ENCODE peak calls at places on chromosomes 1 and 21, in four cellular contexts. G is esophagus muscularis mucosa, S is progenitor cell of endocrine pancreas, H is mesothelial cell of epicardium. L is an unnamed sample.

GRCh38 chr1:51330331-51331201 is at the start of gene TTC39A:
- DNase-seq in G (no peak), H (no peak), S (no peak), L (no peak)

GRCh38 chr1:17874231-17874630 is 119.1 kb downstream of the ACTL8 start:
- DNase-seq in G (no peak), H (no peak), S (no peak), L (no peak)

GRCh38 chr1:247291835-247292561 is 36.1 kb downstream of the VN1R5 start:
- DNase-seq in S (no peak), G (no peak), H (no peak), L (no peak)

GRCh38 chr1:171486048-171486519 is 754 bp downstream of the PRRC2C start:
- DNase-seq in S (no peak), H (no peak), G (no peak), L (no peak)

GRCh38 chr1:156959414-156959813 is 39.0 kb downstream of the LRRC71 start:
- DNase-seq in G (no peak), S (no peak), H (no peak), L (no peak)

GRCh38 chr1:192401832-192402231 is 85.0 kb downstream of the RGS21 start:
- DNase-seq in S (no peak), G (no peak), H (no peak), L (no peak)

GRCh38 chr1:93353286-93353685 is 7.6 kb downstream of the DR1 start:
- DNase-seq in S (no peak), G (no peak), H (no peak), L (no peak)

GRCh38 chr1:228018961-228019721 is 12.3 kb downstream of the WNT3A start:
- DNase-seq in S (no peak), H (no peak), G (no peak), L (no peak)

GRCh38 chr1:56577859-56578663 is 1.3 kb downstream of the PLPP3 start:
- DNase-seq in H (peak; percentile 68), S (peak; percentile 55), G (no peak), L (peak; percentile 55)

GRCh38 chr1:167631987-167632680 is 2.1 kb downstream of the RCSD1 start:
- DNase-seq in G (no peak), H (no peak), S (no peak), L (no peak)

GRCh38 chr1:201769966-201770365 is 59.0 kb upstream of the IPO9 start:
- DNase-seq in H (no peak), G (no peak), S (no peak), L (no peak)

GRCh38 chr1:33161061-33161681 is 20.7 kb downstream of the TRIM62 start:
- DNase-seq in H (peak; percentile 80), G (no peak), S (no peak), L (no peak)

GRCh38 chr1:156838972-156839371 is 19.9 kb downstream of the INSRR start:
- DNase-seq in G (no peak), S (no peak), H (peak; percentile 52), L (peak; percentile 50)

GRCh38 chr1:229407206-229408026 is 26.5 kb downstream of the ACTA1 start:
- DNase-seq in G (no peak), S (no peak), H (no peak), L (no peak)

GRCh38 chr1:175499595-175500367 is 243.6 kb downstream of the TNR start:
- DNase-seq in H (no peak), G (no peak), S (no peak), L (no peak)

GRCh38 chr1:241627453-241628329 is 12.5 kb downstream of the CHML start:
- DNase-seq in H (no peak), G (no peak), S (no peak), L (peak; percentile 46)
- TF ChIP-seq CTCF in H (peak; percentile 15), G (peak; percentile 22), S (peak; percentile 69), L (peak; percentile 53)

DNA sequence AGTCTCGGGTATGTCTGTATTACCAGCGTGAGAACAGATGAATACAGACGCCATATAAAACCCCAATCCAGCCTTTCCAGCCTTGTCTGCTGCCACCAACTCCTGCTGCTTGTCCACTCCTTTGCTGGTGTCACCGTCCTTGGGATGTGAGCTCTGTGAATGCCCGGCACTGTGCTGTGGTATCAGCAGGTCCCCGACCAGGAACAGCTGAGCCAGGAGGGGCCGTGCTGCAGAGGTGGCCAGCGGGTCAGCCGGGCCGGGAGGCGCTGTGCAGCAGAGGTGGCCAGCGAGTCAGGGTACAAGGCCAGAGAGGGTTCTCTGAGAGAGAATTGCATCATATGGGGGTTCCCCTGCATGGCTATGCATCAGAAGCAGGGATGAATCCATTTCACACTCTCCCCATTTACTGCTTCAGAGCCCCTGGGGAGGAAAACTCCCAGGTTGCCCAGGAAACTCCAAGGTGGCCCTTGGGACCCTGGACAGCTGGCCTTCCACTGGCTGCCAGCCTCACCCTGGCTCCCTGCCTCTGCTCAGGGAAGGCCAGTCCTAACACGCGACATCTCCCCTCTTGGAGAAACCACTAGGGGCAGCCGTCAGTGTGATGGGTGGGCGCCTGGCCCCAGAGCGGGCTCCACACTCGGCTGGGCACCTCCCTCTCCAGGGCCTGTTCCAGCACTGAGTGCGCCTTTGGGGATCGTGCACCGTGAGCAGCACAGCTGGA is 122.4 kb upstream of the COL6A1 start:
- DNase-seq in S (no peak), G (no peak), H (no peak), L (no peak)
- TF ChIP-seq CTCF in S (no peak), G (no peak), H (no peak), L (no peak)

DNA sequence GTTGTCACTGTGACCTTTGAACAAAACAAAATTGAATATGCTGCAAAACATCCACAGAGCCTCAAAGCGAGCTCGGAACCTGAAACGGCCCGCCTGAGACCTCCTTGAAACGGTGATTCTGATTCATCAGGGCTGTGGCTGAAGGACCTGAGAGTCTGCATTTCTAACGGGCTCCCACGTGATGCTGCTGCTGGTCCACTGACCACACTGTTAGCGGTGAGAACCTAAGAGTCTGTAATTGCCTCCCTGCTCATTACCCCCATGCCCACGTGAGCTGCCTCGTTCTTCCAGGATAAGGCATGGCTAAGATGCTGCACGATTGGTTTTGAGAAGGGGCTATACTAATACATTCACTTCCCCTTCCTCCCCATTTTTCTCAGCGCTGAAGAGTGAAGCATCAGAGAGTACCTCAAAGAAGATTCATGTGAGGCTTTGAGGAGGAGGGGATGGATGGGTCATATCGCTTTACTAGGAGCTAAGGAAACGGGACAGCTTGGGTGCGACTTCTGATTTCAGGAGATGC is 9.7 kb downstream of the TLR5 start:
- DNase-seq in S (no peak), G (no peak), H (no peak), L (no peak)
- TF ChIP-seq CTCF in S (no peak), G (no peak), H (no peak), L (no peak)

DNA sequence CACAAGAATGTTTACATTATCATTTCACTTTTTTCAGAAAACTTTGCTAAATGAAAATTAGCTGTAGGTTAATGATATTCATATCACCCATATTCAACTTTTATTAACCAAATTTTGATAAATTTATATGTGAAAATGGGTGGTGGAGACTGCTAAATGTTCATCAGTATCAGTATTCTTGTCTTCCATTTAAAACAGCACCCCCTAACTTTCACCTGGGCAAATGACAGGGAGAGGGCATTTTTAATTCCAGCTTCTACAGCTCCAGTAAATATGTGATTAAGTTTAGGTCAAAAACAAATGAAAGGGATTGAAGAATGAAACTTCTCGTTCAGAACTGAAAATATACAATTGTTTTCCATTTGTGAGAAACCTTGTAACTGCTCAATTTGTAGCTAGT is 722.2 kb downstream of the KCNT2 start:
- DNase-seq in S (no peak), G (no peak), H (no peak), L (no peak)
- TF ChIP-seq CTCF in S (peak; percentile 27), G (no peak), H (no peak), L (peak; percentile 63)

GRCh38 chr1:119676571-119677206 is 28.6 kb upstream of the ZNF697 start:
- DNase-seq in S (no peak), G (no peak), H (no peak), L (no peak)
- TF ChIP-seq CTCF in S (no peak), G (no peak), H (no peak), L (no peak)

GRCh38 chr1:35564884-35565741 is 7.5 kb downstream of the NCDN start:
- DNase-seq in H (no peak), S (no peak), G (no peak), L (no peak)
- TF ChIP-seq CTCF in H (peak; percentile 2), S (no peak), G (no peak), L (peak; percentile 34)

DNA sequence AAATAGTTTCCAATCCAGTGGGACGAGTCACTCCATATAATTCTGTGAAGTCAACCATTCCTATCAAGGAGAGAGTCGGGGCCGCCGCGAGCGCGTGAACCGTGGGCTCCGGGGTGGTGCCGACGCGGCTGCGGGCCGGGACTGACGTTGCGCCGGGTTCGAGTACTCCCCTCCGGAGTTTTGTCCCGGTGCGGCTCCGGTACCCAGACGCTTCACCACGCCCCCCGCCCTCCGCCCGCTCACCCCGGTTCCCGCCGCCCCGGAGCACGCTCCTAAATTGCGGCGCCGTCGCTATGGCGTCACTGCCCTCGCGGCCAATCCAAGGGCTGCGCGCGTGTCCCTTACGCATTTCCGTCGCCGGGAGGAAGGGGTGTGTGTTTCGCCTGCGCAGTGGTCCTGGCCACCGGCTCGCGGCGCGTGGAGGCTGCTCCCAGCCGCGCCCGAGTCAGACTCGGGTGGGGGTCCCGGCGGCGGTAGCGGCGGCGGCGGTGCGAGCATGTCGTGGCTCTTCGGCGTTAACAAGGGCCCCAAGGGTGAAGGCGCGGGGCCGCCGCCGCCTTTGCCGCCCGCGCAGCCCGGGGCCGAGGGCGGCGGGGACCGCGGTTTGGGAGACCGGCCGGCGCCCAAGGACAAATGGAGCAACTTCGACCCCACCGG is at the start of gene ATAD3B:
- DNase-seq in G (peak; percentile 98), S (peak; percentile 84), H (peak; percentile 90), L (peak; percentile 86)
- TF ChIP-seq CTCF in G (no peak), S (no peak), H (no peak), L (no peak)